ENCODE peak calls at places on chromosomes 3 and 15, in four cellular contexts. J is H7, Y is Ammon's horn, Z is astrocyte of the spinal cord. E is an unnamed sample.

GRCh38 chr3:64008952-64009351 is 14.3 kb downstream of the PSMD6 start:
- DNase-seq in Y (no peak), Z (peak), J (no peak), E (no peak)

GRCh38 chr15:72117448-72117697 is 577 bp downstream of the MYO9A start:
- DNase-seq in J (peak), Z (peak), Y (no peak), E (peak)

GRCh38 chr15:74978503-74978902 is 16.9 kb upstream of the SCAMP5 start:
- DNase-seq in Y (peak), Z (peak), J (peak), E (no peak)

GRCh38 chr15:101316529-101316928 is 21.5 kb upstream of the SNRPA1 start:
- DNase-seq in Y (no peak), J (no peak), Z (no peak), E (no peak)

GRCh38 chr3:62134061-62134496 is 239.3 kb downstream of the FEZF2 start:
- DNase-seq in Y (peak), Z (peak), J (no peak), E (peak)

GRCh38 chr15:59028387-59028955 is 41.0 kb downstream of the RNF111 start:
- DNase-seq in J (no peak), Y (no peak), Z (no peak), E (no peak)

GRCh38 chr3:14376348-14377043 is 25.9 kb upstream of the SLC6A6 start:
- DNase-seq in Y (no peak), J (no peak), Z (no peak), E (no peak)

GRCh38 chr3:178369006-178369405 is 167.2 kb upstream of the KCNMB2 start:
- DNase-seq in Y (no peak), J (no peak), Z (no peak), E (no peak)

GRCh38 chr15:89184886-89185526 is 36.4 kb downstream of the RLBP1 start:
- DNase-seq in Y (no peak), Z (no peak), J (no peak), E (no peak)

GRCh38 chr3:42012378-42012934 is 50.6 kb upstream of the ULK4 start:
- DNase-seq in J (no peak), Y (no peak), Z (no peak), E (no peak)

GRCh38 chr3:46422617-46423016 is 15.6 kb downstream of the CCRL2 start:
- DNase-seq in J (no peak), Y (no peak), Z (no peak), E (no peak)

GRCh38 chr3:149314807-149315578 is 18.4 kb downstream of the TM4SF18 start:
- DNase-seq in J (no peak), Y (no peak), Z (peak), E (no peak)

GRCh38 chr15:59997070-59997701 is 6.9 kb upstream of the FOXB1 start:
- DNase-seq in J (peak), Y (no peak), Z (no peak), E (peak)

GRCh38 chr3:24494616-24495333 is at the start of gene THRB:
- DNase-seq in J (peak), Z (peak), Y (peak), E (peak)

GRCh38 chr3:13063225-13063624 is 10.0 kb downstream of the IQSEC1 start:
- DNase-seq in J (no peak), Z (no peak), Y (no peak), E (no peak)

GRCh38 chr15:83178869-83179325 is 28.7 kb downstream of the HDGFL3 start:
- DNase-seq in Y (no peak), J (no peak), Z (no peak), E (no peak)

GRCh38 chr3:105791134-105791533 is 77.7 kb downstream of the CBLB start:
- DNase-seq in Z (peak), J (no peak), Y (no peak), E (no peak)